ENCODE peak calls at places on chromosome 22, in six cellular contexts. One of them, this sample, is unnamed.

GRCh38 chr22:26927841-26928240 is 270.5 kb downstream of the MIAT start:
- DNase-seq in right atrium auricular region: no peak
- DNase-seq in fibroblast of mammary gland: no peak
- DNase-seq in pancreas: no peak
- DNase-seq in nephron progenitor cell: no peak
- DNase-seq in heart left ventricle: no peak
- DNase-seq in this sample: no peak

GRCh38 chr22:17549183-17549582 is 14.1 kb upstream of the SLC25A18 start:
- DNase-seq in heart left ventricle: no peak
- DNase-seq in right atrium auricular region: no peak
- DNase-seq in nephron progenitor cell: no peak
- DNase-seq in fibroblast of mammary gland: no peak
- DNase-seq in pancreas: no peak
- DNase-seq in this sample: no peak

GRCh38 chr22:18068381-18068988 is 9.3 kb upstream of the PEX26 start:
- DNase-seq in heart left ventricle: peak
- DNase-seq in right atrium auricular region: no peak
- DNase-seq in fibroblast of mammary gland: no peak
- DNase-seq in pancreas: no peak
- DNase-seq in nephron progenitor cell: no peak
- DNase-seq in this sample: no peak

GRCh38 chr22:50563410-50564160 is 866 bp upstream of the SYCE3 start:
- DNase-seq in right atrium auricular region: no peak
- DNase-seq in nephron progenitor cell: no peak
- DNase-seq in heart left ventricle: no peak
- DNase-seq in pancreas: peak
- DNase-seq in fibroblast of mammary gland: no peak
- DNase-seq in this sample: no peak

GRCh38 chr22:21450320-21450831 is 16.8 kb upstream of the TMEM191C start:
- DNase-seq in right atrium auricular region: no peak
- DNase-seq in nephron progenitor cell: peak
- DNase-seq in pancreas: peak
- DNase-seq in fibroblast of mammary gland: no peak
- DNase-seq in heart left ventricle: peak
- DNase-seq in this sample: no peak

GRCh38 chr22:39979048-39979447 is 15.7 kb upstream of the FAM83F start:
- DNase-seq in heart left ventricle: no peak
- DNase-seq in fibroblast of mammary gland: no peak
- DNase-seq in pancreas: no peak
- DNase-seq in right atrium auricular region: no peak
- DNase-seq in nephron progenitor cell: no peak
- DNase-seq in this sample: no peak

GRCh38 chr22:49825436-49825835 is 2.2 kb downstream of the BRD1 start:
- DNase-seq in pancreas: no peak
- DNase-seq in heart left ventricle: no peak
- DNase-seq in fibroblast of mammary gland: peak
- DNase-seq in right atrium auricular region: no peak
- DNase-seq in nephron progenitor cell: no peak
- DNase-seq in this sample: no peak

GRCh38 chr22:27796118-27796517 is 5.4 kb downstream of the MN1 start:
- DNase-seq in nephron progenitor cell: no peak
- DNase-seq in heart left ventricle: no peak
- DNase-seq in pancreas: no peak
- DNase-seq in right atrium auricular region: no peak
- DNase-seq in fibroblast of mammary gland: no peak
- DNase-seq in this sample: no peak

GRCh38 chr22:21623402-21623970 is 6.3 kb downstream of the YDJC start:
- DNase-seq in pancreas: peak
- DNase-seq in nephron progenitor cell: no peak
- DNase-seq in fibroblast of mammary gland: no peak
- DNase-seq in right atrium auricular region: no peak
- DNase-seq in heart left ventricle: no peak
- DNase-seq in this sample: peak

GRCh38 chr22:43031617-43032016 is 16.7 kb upstream of the PACSIN2 start:
- DNase-seq in fibroblast of mammary gland: no peak
- DNase-seq in nephron progenitor cell: no peak
- DNase-seq in right atrium auricular region: no peak
- DNase-seq in heart left ventricle: no peak
- DNase-seq in pancreas: no peak
- DNase-seq in this sample: no peak

GRCh38 chr22:27419473-27419872 is 382.1 kb downstream of the MN1 start:
- DNase-seq in nephron progenitor cell: no peak
- DNase-seq in fibroblast of mammary gland: peak
- DNase-seq in heart left ventricle: no peak
- DNase-seq in right atrium auricular region: no peak
- DNase-seq in pancreas: no peak
- DNase-seq in this sample: no peak

GRCh38 chr22:17781319-17782031 is 7.2 kb upstream of the BID start:
- DNase-seq in fibroblast of mammary gland: peak
- DNase-seq in pancreas: no peak
- DNase-seq in heart left ventricle: no peak
- DNase-seq in nephron progenitor cell: no peak
- DNase-seq in right atrium auricular region: no peak
- DNase-seq in this sample: no peak

GRCh38 chr22:25745341-25746011 is 3.5 kb downstream of the MYO18B start:
- DNase-seq in pancreas: no peak
- DNase-seq in nephron progenitor cell: no peak
- DNase-seq in heart left ventricle: no peak
- DNase-seq in right atrium auricular region: no peak
- DNase-seq in fibroblast of mammary gland: peak
- DNase-seq in this sample: no peak

GRCh38 chr22:36374603-36375024 is 13.2 kb downstream of the MYH9 start:
- DNase-seq in nephron progenitor cell: no peak
- DNase-seq in fibroblast of mammary gland: peak
- DNase-seq in pancreas: no peak
- DNase-seq in right atrium auricular region: no peak
- DNase-seq in heart left ventricle: peak
- DNase-seq in this sample: no peak

GRCh38 chr22:27207907-27208306 is 550.5 kb downstream of the MIAT start:
- DNase-seq in fibroblast of mammary gland: peak
- DNase-seq in pancreas: no peak
- DNase-seq in right atrium auricular region: peak
- DNase-seq in nephron progenitor cell: no peak
- DNase-seq in heart left ventricle: no peak
- DNase-seq in this sample: no peak

GRCh38 chr22:20579273-20580120 is 72.1 kb downstream of the MED15 start:
- DNase-seq in nephron progenitor cell: no peak
- DNase-seq in right atrium auricular region: no peak
- DNase-seq in pancreas: no peak
- DNase-seq in heart left ventricle: no peak
- DNase-seq in fibroblast of mammary gland: no peak
- DNase-seq in this sample: no peak

GRCh38 chr22:42969348-42969975 is 45.5 kb downstream of the PACSIN2 start:
- DNase-seq in pancreas: no peak
- DNase-seq in right atrium auricular region: no peak
- DNase-seq in nephron progenitor cell: no peak
- DNase-seq in heart left ventricle: no peak
- DNase-seq in fibroblast of mammary gland: peak
- DNase-seq in this sample: no peak

GRCh38 chr22:48937032-48937639 is 890.5 kb downstream of the BRD1 start:
- DNase-seq in nephron progenitor cell: no peak
- DNase-seq in pancreas: no peak
- DNase-seq in heart left ventricle: no peak
- DNase-seq in fibroblast of mammary gland: no peak
- DNase-seq in right atrium auricular region: peak
- DNase-seq in this sample: no peak

GRCh38 chr22:16936625-16937024 is 71.4 kb downstream of the GAB4 start:
- DNase-seq in heart left ventricle: no peak
- DNase-seq in nephron progenitor cell: no peak
- DNase-seq in fibroblast of mammary gland: no peak
- DNase-seq in right atrium auricular region: no peak
- DNase-seq in pancreas: no peak
- DNase-seq in this sample: no peak

GRCh38 chr22:37462983-37463382 is 23.2 kb downstream of the MFNG start:
- DNase-seq in fibroblast of mammary gland: peak
- DNase-seq in nephron progenitor cell: peak
- DNase-seq in right atrium auricular region: no peak
- DNase-seq in heart left ventricle: no peak
- DNase-seq in pancreas: no peak
- DNase-seq in this sample: no peak

GRCh38 chr22:35835267-35835997 is 117.8 kb downstream of the APOL5 start:
- DNase-seq in heart left ventricle: no peak
- DNase-seq in nephron progenitor cell: no peak
- DNase-seq in right atrium auricular region: no peak
- DNase-seq in fibroblast of mammary gland: peak
- DNase-seq in pancreas: no peak
- DNase-seq in this sample: no peak

GRCh38 chr22:35406443-35406842 is 6.5 kb downstream of the MCM5 start:
- DNase-seq in nephron progenitor cell: no peak
- DNase-seq in fibroblast of mammary gland: no peak
- DNase-seq in pancreas: no peak
- DNase-seq in heart left ventricle: no peak
- DNase-seq in right atrium auricular region: no peak
- DNase-seq in this sample: no peak

GRCh38 chr22:42820075-42820763 is 36.9 kb downstream of the ARFGAP3 start:
- DNase-seq in fibroblast of mammary gland: peak
- DNase-seq in nephron progenitor cell: no peak
- DNase-seq in heart left ventricle: no peak
- DNase-seq in pancreas: no peak
- DNase-seq in right atrium auricular region: peak
- DNase-seq in this sample: no peak

GRCh38 chr22:19707347-19708322 is 6.7 kb upstream of the SEPTIN5 start:
- DNase-seq in heart left ventricle: no peak
- DNase-seq in pancreas: peak
- DNase-seq in nephron progenitor cell: no peak
- DNase-seq in right atrium auricular region: no peak
- DNase-seq in fibroblast of mammary gland: no peak
- DNase-seq in this sample: no peak

GRCh38 chr22:37340331-37341262 is 58.3 kb downstream of the CYTH4 start:
- DNase-seq in heart left ventricle: no peak
- DNase-seq in right atrium auricular region: no peak
- DNase-seq in fibroblast of mammary gland: no peak
- DNase-seq in pancreas: peak
- DNase-seq in nephron progenitor cell: peak
- DNase-seq in this sample: no peak

GRCh38 chr22:50079689-50080465 is 5.3 kb downstream of the MLC1 start:
- DNase-seq in fibroblast of mammary gland: no peak
- DNase-seq in right atrium auricular region: no peak
- DNase-seq in heart left ventricle: no peak
- DNase-seq in nephron progenitor cell: no peak
- DNase-seq in pancreas: no peak
- DNase-seq in this sample: no peak

GRCh38 chr22:29719894-29720645 is at the start of gene CABP7:
- DNase-seq in pancreas: no peak
- DNase-seq in right atrium auricular region: no peak
- DNase-seq in nephron progenitor cell: peak
- DNase-seq in heart left ventricle: no peak
- DNase-seq in fibroblast of mammary gland: no peak
- DNase-seq in this sample: no peak

GRCh38 chr22:29717789-29718188 is 2.0 kb upstream of the CABP7 start:
- DNase-seq in heart left ventricle: no peak
- DNase-seq in pancreas: no peak
- DNase-seq in nephron progenitor cell: no peak
- DNase-seq in right atrium auricular region: no peak
- DNase-seq in fibroblast of mammary gland: no peak
- DNase-seq in this sample: no peak

GRCh38 chr22:29716814-29717213 is 3.0 kb upstream of the CABP7 start:
- DNase-seq in right atrium auricular region: no peak
- DNase-seq in fibroblast of mammary gland: peak
- DNase-seq in nephron progenitor cell: peak
- DNase-seq in heart left ventricle: peak
- DNase-seq in pancreas: no peak
- DNase-seq in this sample: no peak

GRCh38 chr22:29720824-29721323 is 1.1 kb downstream of the CABP7 start:
- DNase-seq in nephron progenitor cell: no peak
- DNase-seq in fibroblast of mammary gland: no peak
- DNase-seq in right atrium auricular region: no peak
- DNase-seq in heart left ventricle: no peak
- DNase-seq in pancreas: no peak
- DNase-seq in this sample: no peak

GRCh38 chr22:29718949-29719893 is 582 bp upstream of the CABP7 start:
- DNase-seq in right atrium auricular region: no peak
- DNase-seq in fibroblast of mammary gland: no peak
- DNase-seq in heart left ventricle: no peak
- DNase-seq in pancreas: no peak
- DNase-seq in nephron progenitor cell: no peak
- DNase-seq in this sample: no peak
- TF ChIP-seq CTCF in right atrium auricular region: no peak
- TF ChIP-seq CTCF in fibroblast of mammary gland: no peak
- TF ChIP-seq CTCF in heart left ventricle: no peak
- TF ChIP-seq CTCF in pancreas: no peak
- TF ChIP-seq CTCF in nephron progenitor cell: no peak
- TF ChIP-seq CTCF in this sample: no peak

GRCh38 chr22:30289126-30289979 is at the start of gene CASTOR1:
- DNase-seq in fibroblast of mammary gland: peak
- DNase-seq in pancreas: peak
- DNase-seq in nephron progenitor cell: peak
- DNase-seq in right atrium auricular region: peak
- DNase-seq in heart left ventricle: peak
- DNase-seq in this sample: peak
- TF ChIP-seq CTCF in fibroblast of mammary gland: no peak
- TF ChIP-seq CTCF in pancreas: no peak
- TF ChIP-seq CTCF in nephron progenitor cell: no peak
- TF ChIP-seq CTCF in right atrium auricular region: no peak
- TF ChIP-seq CTCF in heart left ventricle: peak
- TF ChIP-seq CTCF in this sample: no peak

DNA sequence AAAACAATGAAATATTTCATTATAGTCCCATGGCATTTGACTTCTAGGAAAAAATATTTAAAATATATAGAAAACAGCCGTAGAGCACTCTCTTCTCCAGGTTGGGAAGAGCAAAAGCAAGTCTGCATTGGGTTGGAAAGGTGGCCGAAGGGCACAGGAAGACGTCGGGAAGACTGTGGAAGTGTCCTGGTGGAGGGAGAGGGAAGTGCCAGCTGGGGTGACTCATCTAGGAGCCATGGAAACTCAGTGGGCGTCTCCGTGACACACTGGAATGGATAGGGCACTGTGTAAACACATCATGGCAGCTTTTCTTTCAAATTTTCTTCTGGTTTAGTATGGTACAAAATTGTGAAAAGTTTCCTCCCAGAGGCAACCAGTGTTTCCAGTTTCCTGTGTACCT is 12.7 kb downstream of the GTPBP1 start:
- DNase-seq in fibroblast of mammary gland: peak
- DNase-seq in right atrium auricular region: no peak
- DNase-seq in nephron progenitor cell: no peak
- DNase-seq in pancreas: no peak
- DNase-seq in heart left ventricle: peak
- DNase-seq in this sample: no peak
- TF ChIP-seq CTCF in fibroblast of mammary gland: peak
- TF ChIP-seq CTCF in right atrium auricular region: peak
- TF ChIP-seq CTCF in nephron progenitor cell: no peak
- TF ChIP-seq CTCF in pancreas: peak
- TF ChIP-seq CTCF in heart left ventricle: peak
- TF ChIP-seq CTCF in this sample: peak

DNA sequence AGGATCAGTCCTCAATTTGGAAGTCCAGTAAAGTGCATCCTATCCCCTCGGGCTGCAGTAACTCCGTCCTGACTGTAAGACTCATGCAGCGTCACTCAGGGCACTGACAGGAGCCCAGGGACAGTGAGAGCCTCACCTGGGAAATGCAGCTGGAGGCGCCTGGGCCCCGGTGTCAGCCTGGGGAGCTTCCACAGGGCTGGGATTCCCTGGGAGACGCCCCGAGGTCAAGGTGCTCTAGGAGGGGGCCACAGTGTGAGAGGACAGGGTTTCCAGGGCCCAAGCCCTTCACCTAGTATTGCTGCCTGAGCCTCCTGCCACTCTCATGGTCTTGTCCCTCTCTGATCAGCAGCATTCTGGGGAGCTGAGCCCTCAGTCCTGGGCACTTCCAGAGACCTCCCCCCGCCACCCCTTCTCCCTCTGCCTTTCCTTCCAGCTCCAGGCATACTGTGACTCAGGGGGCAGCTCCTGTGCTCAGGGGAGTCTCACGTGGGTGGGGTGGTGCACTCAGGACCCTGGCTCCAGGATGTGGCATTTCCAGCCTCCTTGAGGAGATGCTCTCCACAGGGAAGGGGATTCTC is 99.1 kb upstream of the IGLL5 start:
- DNase-seq in fibroblast of mammary gland: no peak
- DNase-seq in pancreas: peak
- DNase-seq in right atrium auricular region: no peak
- DNase-seq in nephron progenitor cell: no peak
- DNase-seq in heart left ventricle: no peak
- DNase-seq in this sample: no peak
- TF ChIP-seq CTCF in fibroblast of mammary gland: no peak
- TF ChIP-seq CTCF in pancreas: no peak
- TF ChIP-seq CTCF in right atrium auricular region: no peak
- TF ChIP-seq CTCF in nephron progenitor cell: no peak
- TF ChIP-seq CTCF in heart left ventricle: no peak
- TF ChIP-seq CTCF in this sample: no peak

This sample was measured in LNCaP clone FGC.